ENCODE peak calls at places on chromosomes 7 and 10, in four cellular contexts. J is Peyer's patch, K is tibial nerve, S is ascending aorta. V is an unnamed sample.

GRCh38 chr7:71350680-71351079 is 218.7 kb downstream of the GALNT17 start:
- DNase-seq in J (no peak), K (no peak), S (no peak), V (no peak)

GRCh38 chr10:124362572-124362971 is 56.2 kb downstream of the OAT start:
- DNase-seq in J (no peak), K (no peak), S (no peak), V (no peak)

GRCh38 chr7:3657201-3657600 is 356.1 kb downstream of the SDK1 start:
- DNase-seq in J (no peak), K (no peak), S (no peak), V (no peak)

GRCh38 chr7:714251-714671 is 12.2 kb upstream of the DNAAF5 start:
- DNase-seq in J (no peak), K (no peak), S (no peak), V (no peak)

GRCh38 chr10:132148261-132149251 is 38.2 kb upstream of the DPYSL4 start:
- DNase-seq in J (no peak), K (no peak), S (no peak), V (no peak)

GRCh38 chr7:137685439-137686164 is 161.2 kb downstream of the DGKI start:
- DNase-seq in J (no peak), K (no peak), S (no peak), V (no peak)

GRCh38 chr7:100835903-100836811 is 8.8 kb upstream of the EPHB4 start:
- DNase-seq in J (no peak), K (no peak), S (no peak), V (no peak)

GRCh38 chr7:107594961-107595737 is 15.1 kb downstream of the BCAP29 start:
- DNase-seq in J (no peak), K (no peak), S (peak; percentile 75), V (peak; percentile 75)

GRCh38 chr10:34492081-34492480 is 323.0 kb downstream of the PARD3 start:
- DNase-seq in J (no peak), K (no peak), S (no peak), V (no peak)

GRCh38 chr10:132078746-132079345 is 13.1 kb downstream of the JAKMIP3 start:
- DNase-seq in J (no peak), K (no peak), S (no peak), V (no peak)

GRCh38 chr7:26090927-26091519 is 61.0 kb upstream of the NFE2L3 start:
- DNase-seq in J (no peak), K (no peak), S (no peak), V (peak; percentile 56)

GRCh38 chr10:51389415-51390342 is 309.7 kb downstream of the CSTF2T start:
- DNase-seq in J (no peak), K (no peak), S (no peak), V (peak; percentile 100)

GRCh38 chr7:41206267-41206666 is 496.6 kb downstream of the INHBA start:
- DNase-seq in J (no peak), K (no peak), S (no peak), V (no peak)

GRCh38 chr10:102800601-102801335 is 36.4 kb downstream of the CYP17A1 start:
- DNase-seq in J (no peak), K (no peak), S (no peak), V (no peak)
- TF ChIP-seq CTCF in J (no peak), K (no peak), S (no peak), V (no peak)

DNA sequence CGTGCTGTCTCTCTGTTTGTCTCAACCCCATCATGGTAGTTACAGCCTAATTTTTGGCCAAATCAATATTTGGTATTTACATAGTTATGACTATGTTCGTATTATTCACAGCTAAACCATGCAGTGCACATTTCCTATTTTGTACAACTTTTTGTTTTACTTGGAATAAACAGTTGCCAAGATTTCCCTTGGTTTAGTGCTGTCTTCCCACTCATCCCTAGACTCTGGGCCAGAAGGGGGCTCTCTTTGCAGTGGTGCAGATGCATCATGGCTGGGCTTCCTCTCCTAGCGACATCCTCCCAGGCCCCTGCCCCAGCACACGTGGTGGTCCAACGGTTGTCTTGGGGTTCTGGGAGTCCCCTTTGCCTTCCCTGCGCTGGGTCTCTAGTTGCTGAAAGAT is 151.6 kb downstream of the PTPN20 start:
- DNase-seq in J (no peak), K (no peak), S (peak; percentile 63), V (no peak)
- TF ChIP-seq CTCF in J (no peak), K (no peak), S (no peak), V (peak; percentile 34)

GRCh38 chr10:5319863-5320262 is 44.9 kb upstream of the UCN3 start:
- DNase-seq in J (no peak), K (no peak), S (no peak), V (no peak)

GRCh38 chr10:5325076-5325475 is 39.7 kb upstream of the UCN3 start:
- DNase-seq in J (no peak), K (no peak), S (no peak), V (no peak)

GRCh38 chr10:5318148-5318547 is 46.6 kb upstream of the UCN3 start:
- DNase-seq in J (no peak), K (no peak), S (no peak), V (no peak)

GRCh38 chr10:5321273-5321672 is 43.5 kb upstream of the UCN3 start:
- DNase-seq in J (no peak), K (no peak), S (no peak), V (no peak)

GRCh38 chr10:5323446-5323845 is 41.3 kb upstream of the UCN3 start:
- DNase-seq in J (no peak), K (no peak), S (no peak), V (no peak)
- TF ChIP-seq CTCF in J (no peak), K (no peak), S (no peak), V (no peak)

GRCh38 chr10:26626066-26626465 is 71.4 kb upstream of the PDSS1 start:
- DNase-seq in J (no peak), K (no peak), S (no peak), V (no peak)

GRCh38 chr10:26628395-26628794 is 69.1 kb upstream of the PDSS1 start:
- DNase-seq in J (no peak), K (no peak), S (no peak), V (no peak)

GRCh38 chr10:26622891-26623290 is 74.6 kb upstream of the PDSS1 start:
- DNase-seq in J (no peak), K (no peak), S (no peak), V (no peak)

GRCh38 chr10:26624017-26624416 is 73.5 kb upstream of the PDSS1 start:
- DNase-seq in J (no peak), K (no peak), S (no peak), V (no peak)

GRCh38 chr10:26627320-26627719 is 70.2 kb upstream of the PDSS1 start:
- DNase-seq in J (no peak), K (no peak), S (no peak), V (no peak)
- TF ChIP-seq CTCF in J (peak; percentile 11), K (no peak), S (no peak), V (no peak)

GRCh38 chr7:29556405-29557195 is 7.0 kb upstream of the PRR15 start:
- DNase-seq in J (no peak), K (no peak), S (no peak), V (no peak)
- TF ChIP-seq CTCF in J (peak; percentile 21), K (no peak), S (no peak), V (no peak)

DNA sequence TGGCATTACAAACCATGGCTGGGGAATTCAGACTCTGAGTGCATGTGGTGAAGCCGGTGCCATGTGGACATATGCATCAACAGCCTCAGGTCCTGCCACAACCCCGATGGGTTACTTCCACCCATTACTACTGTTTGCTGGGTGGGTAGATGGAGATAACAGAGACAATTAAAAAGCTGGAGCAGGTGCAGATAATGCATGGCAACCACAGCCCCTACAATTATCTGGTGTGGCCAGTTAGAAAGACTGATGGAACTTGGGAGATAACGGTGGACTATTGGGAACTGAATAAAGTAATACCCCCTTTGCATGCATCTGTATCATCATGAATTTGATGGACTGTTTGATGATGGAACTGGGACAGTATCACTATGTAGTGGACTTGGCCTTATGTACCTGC is 21.6 kb upstream of the ADAMTS14 start:
- DNase-seq in J (no peak), K (no peak), S (no peak), V (no peak)
- TF ChIP-seq CTCF in J (no peak), K (no peak), S (no peak), V (no peak)

DNA sequence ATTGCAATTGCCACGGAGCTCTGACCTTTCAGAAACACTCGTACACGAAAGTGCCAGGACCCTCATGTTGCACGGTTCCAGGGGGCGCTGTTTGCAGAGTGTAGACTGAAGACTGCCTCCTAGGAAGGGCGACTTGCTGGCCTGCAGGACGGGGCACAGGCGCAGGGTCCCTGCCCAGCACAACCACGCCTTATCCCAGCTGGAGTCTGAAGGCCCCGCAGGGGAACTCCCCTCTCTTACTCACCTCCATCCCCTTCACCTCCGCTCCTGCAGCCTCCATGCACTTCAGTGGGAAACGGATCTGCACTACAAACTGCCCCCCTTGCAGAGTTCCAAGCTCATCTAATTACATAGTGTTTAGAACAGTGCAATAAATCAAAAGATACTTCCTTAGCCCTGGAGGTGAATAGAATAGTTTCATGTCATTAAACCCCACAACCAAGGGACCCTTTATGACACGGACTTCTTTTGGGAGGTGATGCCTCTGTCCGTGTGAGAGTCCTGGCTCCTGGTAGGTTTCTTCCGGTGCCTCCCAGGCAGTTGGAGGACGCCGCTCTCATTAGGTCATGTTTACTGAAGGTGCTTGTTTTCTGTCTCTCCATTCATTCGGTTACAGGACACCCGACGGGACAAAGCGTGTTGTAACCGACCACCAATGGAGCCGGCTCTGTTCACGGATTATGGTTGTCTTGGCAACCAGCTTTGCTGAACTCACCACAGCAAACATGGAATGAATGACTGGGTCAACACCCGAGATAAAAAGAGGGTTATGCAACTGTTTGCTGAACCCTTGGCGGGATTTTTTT is 262.2 kb downstream of the BAMBI start:
- DNase-seq in J (no peak), K (peak; percentile 68), S (peak; percentile 90), V (peak; percentile 63)
- TF ChIP-seq CTCF in J (no peak), K (no peak), S (no peak), V (peak; percentile 45)

DNA sequence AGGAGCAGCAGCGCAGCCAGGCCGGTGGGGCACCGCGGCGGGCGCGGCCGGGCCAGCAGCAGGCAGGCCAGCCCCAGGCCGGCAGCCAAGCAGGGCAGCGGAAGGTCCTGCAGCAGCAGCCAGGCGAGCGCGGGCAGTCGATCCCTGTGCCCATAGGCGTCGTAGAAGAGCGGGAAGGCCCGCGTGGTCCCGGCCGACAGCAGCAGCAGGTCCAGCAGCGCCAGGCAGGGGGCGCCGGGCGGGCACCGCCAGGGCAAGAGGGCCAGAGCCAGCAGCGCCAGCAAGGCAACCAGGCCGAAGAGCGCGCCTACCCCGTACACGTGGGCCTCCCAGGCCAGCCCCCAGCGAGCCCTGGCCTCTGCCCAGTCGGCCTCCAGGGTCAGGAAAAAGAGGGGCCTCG is 8.4 kb upstream of the RBM28 start:
- DNase-seq in J (no peak), K (no peak), S (peak; percentile 73), V (no peak)
- TF ChIP-seq CTCF in J (peak; percentile 36), K (peak; percentile 58), S (peak; percentile 61), V (peak; percentile 48)

V was measured in astrocyte of the cerebellum.